ENCODE peak calls at places on chromosome 1, in ten cellular contexts. V is neural crest cell; D is astrocyte; B is AG04450; K is CD8-positive, alpha-beta T cell; H is astrocyte of the spinal cord; O is GM06990; Y is B cell; X is IMR-90; Z is heart right ventricle. P is an unnamed sample.

GRCh38 chr1:85473390-85473789 is 8.4 kb upstream of the DDAH1 start:
- DNase-seq in V (no peak), D (peak; percentile 44), B (no peak), K (no peak), H (no peak), O (no peak), Y (no peak), X (peak; percentile 70), Z (no peak), P (no peak)

GRCh38 chr1:39954261-39954869 is 580 bp upstream of the MFSD2A start:
- DNase-seq in V (no peak), D (no peak), B (no peak), K (no peak), H (no peak), O (no peak), Y (no peak), X (no peak), Z (no peak), P (no peak)

GRCh38 chr1:30597711-30598110 is 125.7 kb downstream of the MATN1 start:
- DNase-seq in V (no peak), D (no peak), B (no peak), K (no peak), H (no peak), O (no peak), Y (no peak), X (no peak), Z (peak; percentile 1), P (no peak)

GRCh38 chr1:181097242-181097641 is 8.7 kb downstream of the IER5 start:
- DNase-seq in V (no peak), D (no peak), B (no peak), K (no peak), H (no peak), O (no peak), Y (no peak), X (peak; percentile 61), Z (no peak), P (no peak)

GRCh38 chr1:8465692-8466091 is 147.8 kb downstream of the SLC45A1 start:
- DNase-seq in V (no peak), D (no peak), B (no peak), K (no peak), H (no peak), O (no peak), Y (peak; percentile 45), X (no peak), Z (no peak), P (no peak)

GRCh38 chr1:45329445-45329844 is 2.8 kb downstream of the HPDL start:
- DNase-seq in V (no peak), D (no peak), B (no peak), K (no peak), H (no peak), O (no peak), Y (no peak), X (no peak), Z (no peak), P (peak; percentile 30)

GRCh38 chr1:25622526-25622925 is 5.9 kb downstream of the MAN1C1 start:
- DNase-seq in V (no peak), D (no peak), B (no peak), K (no peak), H (no peak), O (no peak), Y (no peak), X (no peak), Z (no peak), P (no peak)

GRCh38 chr1:200670215-200671118 is 760 bp upstream of the DDX59 start:
- DNase-seq in V (no peak), D (peak; percentile 60), B (no peak), K (no peak), H (peak; percentile 79), O (no peak), Y (no peak), X (peak; percentile 65), Z (no peak), P (no peak)

GRCh38 chr1:174433451-174433850 is 14.3 kb upstream of the GPR52 start:
- DNase-seq in V (no peak), D (peak; percentile 60), B (peak; percentile 66), K (no peak), H (peak; percentile 54), O (no peak), Y (no peak), X (peak; percentile 89), Z (no peak), P (no peak)

DNA sequence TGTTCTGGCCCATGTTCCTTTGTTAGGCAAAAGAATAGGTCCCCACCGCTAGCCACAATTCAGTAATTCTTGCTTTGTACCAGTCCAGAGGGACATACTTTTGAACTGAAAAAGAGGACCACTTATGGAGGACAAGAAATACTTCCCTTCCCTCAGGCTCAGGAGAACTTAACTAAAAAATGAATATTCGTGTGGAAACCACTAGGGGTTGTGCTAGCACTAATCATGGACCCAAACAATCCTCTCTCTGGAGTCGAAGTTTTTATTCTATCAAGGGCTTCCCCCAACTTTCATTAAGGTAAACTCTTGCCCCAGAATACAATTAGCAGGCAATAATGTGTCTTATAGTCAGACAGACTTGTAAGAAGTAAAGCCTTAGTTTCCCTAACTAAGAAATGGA is 19.3 kb downstream of the TNFSF4 start:
- DNase-seq in V (no peak), D (no peak), B (no peak), K (no peak), H (no peak), O (no peak), Y (no peak), X (no peak), Z (no peak), P (no peak)
- TF ChIP-seq CTCF in V (no peak), D (no peak), B (no peak), K (no peak), H (no peak), O (peak; percentile 5), Y (no peak), X (no peak), Z (no peak), P (no peak)

DNA sequence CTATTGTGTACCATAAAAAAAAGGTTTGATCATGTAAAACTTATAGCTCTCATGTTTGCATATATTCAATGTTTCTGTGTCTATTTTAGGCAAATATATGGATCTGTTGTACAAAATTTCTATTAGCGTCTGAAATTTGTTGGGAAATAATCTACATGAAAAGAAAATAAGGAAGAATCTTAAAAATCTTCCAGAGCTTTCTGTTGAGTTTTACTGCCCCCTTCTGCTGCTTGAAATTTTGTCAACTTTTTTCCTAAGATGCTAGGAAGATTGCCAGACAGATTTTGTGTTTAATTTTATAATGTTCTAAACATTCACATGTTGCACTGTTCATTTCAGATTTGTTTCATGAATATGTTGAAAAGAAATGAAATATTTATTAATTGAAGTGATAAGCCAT is 2.5 kb upstream of the PTGS2 start:
- DNase-seq in V (no peak), D (peak; percentile 8), B (no peak), K (no peak), H (peak; percentile 38), O (no peak), Y (no peak), X (peak; percentile 54), Z (no peak), P (no peak)
- TF ChIP-seq CTCF in V (no peak), D (peak; percentile 13), B (peak; percentile 32), K (no peak), H (peak; percentile 35), O (no peak), Y (no peak), X (peak; percentile 54), Z (peak; percentile 9), P (no peak)

GRCh38 chr1:203026666-203027663 is 674 bp downstream of the PPFIA4 start:
- DNase-seq in V (no peak), D (no peak), B (no peak), K (no peak), H (no peak), O (no peak), Y (peak; percentile 43), X (no peak), Z (no peak), P (peak; percentile 11)
- TF ChIP-seq CTCF in V (peak; percentile 42), D (no peak), B (no peak), K (no peak), H (peak; percentile 1), O (peak; percentile 4), Y (no peak), X (no peak), Z (no peak), P (no peak)

DNA sequence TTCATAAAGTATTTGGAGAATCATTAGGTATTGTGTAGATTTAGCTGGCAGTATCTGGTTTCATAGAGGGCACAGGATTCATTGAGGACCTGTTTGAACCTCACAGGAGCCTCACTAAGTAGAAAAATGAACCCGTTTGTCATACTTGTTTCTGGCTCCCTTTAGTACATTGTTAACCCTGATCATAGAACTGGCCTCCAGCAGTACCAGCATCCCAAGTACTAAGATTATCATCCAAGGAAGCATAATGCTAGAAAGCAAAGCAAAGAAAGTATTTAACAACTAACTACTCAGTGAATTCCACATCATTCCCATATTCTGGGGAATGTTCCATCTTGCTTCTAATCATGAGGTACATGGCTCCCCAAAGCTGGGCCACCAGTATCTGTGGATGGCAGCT is 54.9 kb downstream of the IVNS1ABP start:
- DNase-seq in V (no peak), D (no peak), B (no peak), K (no peak), H (no peak), O (no peak), Y (no peak), X (no peak), Z (no peak), P (no peak)
- TF ChIP-seq CTCF in V (no peak), D (no peak), B (no peak), K (no peak), H (no peak), O (no peak), Y (no peak), X (no peak), Z (no peak), P (no peak)

DNA sequence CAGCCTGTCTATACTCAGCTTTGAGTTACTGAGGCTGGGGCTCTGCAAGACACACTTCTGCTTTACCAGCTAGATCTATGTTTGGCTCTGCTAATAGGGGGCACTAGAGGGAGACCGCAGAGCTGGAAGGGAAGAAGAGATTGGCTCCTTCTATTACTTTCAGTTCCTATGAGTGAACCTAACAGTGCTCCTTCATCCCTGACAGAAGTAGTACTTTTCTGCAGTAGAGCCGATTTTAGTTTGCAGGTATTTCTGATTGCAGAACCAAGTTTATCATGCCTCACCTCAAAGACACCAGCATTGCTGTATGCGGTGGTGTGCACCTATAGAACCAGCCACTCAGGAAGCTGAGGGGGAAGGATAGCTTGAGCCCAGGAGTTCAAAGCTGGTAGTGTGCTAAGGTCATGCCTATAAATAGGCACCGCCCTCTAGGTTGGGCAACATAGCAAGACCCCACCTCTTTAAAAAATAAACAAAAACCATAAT is 5.7 kb upstream of the ZDHHC18 start:
- DNase-seq in V (no peak), D (no peak), B (no peak), K (peak; percentile 11), H (no peak), O (peak; percentile 68), Y (peak; percentile 89), X (no peak), Z (no peak), P (peak; percentile 89)
- TF ChIP-seq CTCF in V (no peak), D (no peak), B (peak; percentile 19), K (peak; percentile 57), H (no peak), O (peak; percentile 66), Y (peak; percentile 73), X (no peak), Z (no peak), P (no peak)